ENCODE peak calls at places on chromosomes 11 and 22, in eight cellular contexts. One of them, this sample, is unnamed.
A peak's percentile ranks its signal among the peaks of the same experiment; 100 is the strongest.

GRCh38 chr11:109865558-109866186 is 227.5 kb upstream of the ZC3H12C start:
- DNase-seq in left ventricle myocardium inferior: peak; percentile 14
- DNase-seq in activated gamma-delta T cell: no peak
- DNase-seq in NAMALWA: no peak
- DNase-seq in NCI-H2171 treated with DMSO at 0.1 percent for 48 hours: peak; percentile 63
- DNase-seq in EL: no peak
- DNase-seq in head of caudate nucleus: peak; percentile 28
- DNase-seq in CD4-positive, alpha-beta T cell: no peak
- DNase-seq in this sample: peak; percentile 13

GRCh38 chr11:74427377-74427776 is 29.1 kb upstream of the PGM2L1 start:
- DNase-seq in left ventricle myocardium inferior: no peak
- DNase-seq in activated gamma-delta T cell: no peak
- DNase-seq in NAMALWA: no peak
- DNase-seq in NCI-H2171 treated with DMSO at 0.1 percent for 48 hours: no peak
- DNase-seq in EL: peak; percentile 29
- DNase-seq in head of caudate nucleus: no peak
- DNase-seq in CD4-positive, alpha-beta T cell: no peak
- DNase-seq in this sample: peak; percentile 23

GRCh38 chr22:42938449-42938848 is 76.5 kb downstream of the PACSIN2 start:
- DNase-seq in left ventricle myocardium inferior: no peak
- DNase-seq in activated gamma-delta T cell: no peak
- DNase-seq in NAMALWA: no peak
- DNase-seq in NCI-H2171 treated with DMSO at 0.1 percent for 48 hours: no peak
- DNase-seq in EL: no peak
- DNase-seq in head of caudate nucleus: no peak
- DNase-seq in CD4-positive, alpha-beta T cell: no peak
- DNase-seq in this sample: no peak

GRCh38 chr11:132318421-132319157 is 948.2 kb downstream of the NTM start:
- DNase-seq in left ventricle myocardium inferior: no peak
- DNase-seq in activated gamma-delta T cell: no peak
- DNase-seq in NAMALWA: no peak
- DNase-seq in NCI-H2171 treated with DMSO at 0.1 percent for 48 hours: no peak
- DNase-seq in EL: peak; percentile 76
- DNase-seq in head of caudate nucleus: no peak
- DNase-seq in CD4-positive, alpha-beta T cell: no peak
- DNase-seq in this sample: peak; percentile 76

GRCh38 chr22:27462190-27462589 is 339.4 kb downstream of the MN1 start:
- DNase-seq in left ventricle myocardium inferior: no peak
- DNase-seq in activated gamma-delta T cell: no peak
- DNase-seq in NAMALWA: no peak
- DNase-seq in NCI-H2171 treated with DMSO at 0.1 percent for 48 hours: no peak
- DNase-seq in EL: no peak
- DNase-seq in head of caudate nucleus: peak; percentile 54
- DNase-seq in CD4-positive, alpha-beta T cell: no peak
- DNase-seq in this sample: no peak

GRCh38 chr11:60332923-60333322 is 5.9 kb downstream of the MS4A6E start:
- DNase-seq in left ventricle myocardium inferior: no peak
- DNase-seq in activated gamma-delta T cell: no peak
- DNase-seq in NAMALWA: no peak
- DNase-seq in NCI-H2171 treated with DMSO at 0.1 percent for 48 hours: no peak
- DNase-seq in EL: no peak
- DNase-seq in head of caudate nucleus: no peak
- DNase-seq in CD4-positive, alpha-beta T cell: no peak
- DNase-seq in this sample: no peak

GRCh38 chr11:62497132-62497915 is 49.3 kb downstream of the AHNAK start:
- DNase-seq in left ventricle myocardium inferior: no peak
- DNase-seq in activated gamma-delta T cell: no peak
- DNase-seq in NAMALWA: no peak
- DNase-seq in NCI-H2171 treated with DMSO at 0.1 percent for 48 hours: peak; percentile 25
- DNase-seq in EL: peak; percentile 59
- DNase-seq in head of caudate nucleus: peak; percentile 23
- DNase-seq in CD4-positive, alpha-beta T cell: no peak
- DNase-seq in this sample: peak; percentile 98

GRCh38 chr11:68813778-68814177 is 27.9 kb downstream of the CPT1A start:
- DNase-seq in left ventricle myocardium inferior: no peak
- DNase-seq in activated gamma-delta T cell: no peak
- DNase-seq in NAMALWA: peak; percentile 78
- DNase-seq in NCI-H2171 treated with DMSO at 0.1 percent for 48 hours: no peak
- DNase-seq in EL: no peak
- DNase-seq in head of caudate nucleus: no peak
- DNase-seq in CD4-positive, alpha-beta T cell: no peak
- DNase-seq in this sample: no peak

GRCh38 chr11:110196241-110196754 is 100.1 kb downstream of the RDX start:
- DNase-seq in left ventricle myocardium inferior: no peak
- DNase-seq in activated gamma-delta T cell: no peak
- DNase-seq in NAMALWA: no peak
- DNase-seq in NCI-H2171 treated with DMSO at 0.1 percent for 48 hours: no peak
- DNase-seq in EL: peak; percentile 88
- DNase-seq in head of caudate nucleus: no peak
- DNase-seq in CD4-positive, alpha-beta T cell: no peak
- DNase-seq in this sample: peak; percentile 99

GRCh38 chr11:776459-777287 is 614 bp downstream of the GATD1 start:
- DNase-seq in left ventricle myocardium inferior: no peak
- DNase-seq in activated gamma-delta T cell: no peak
- DNase-seq in NAMALWA: peak; percentile 71
- DNase-seq in NCI-H2171 treated with DMSO at 0.1 percent for 48 hours: no peak
- DNase-seq in EL: no peak
- DNase-seq in head of caudate nucleus: no peak
- DNase-seq in CD4-positive, alpha-beta T cell: peak; percentile 44
- DNase-seq in this sample: no peak

GRCh38 chr11:10933455-10934292 is 75.8 kb upstream of the ZBED5 start:
- DNase-seq in left ventricle myocardium inferior: peak; percentile 87
- DNase-seq in activated gamma-delta T cell: peak; percentile 15
- DNase-seq in NAMALWA: peak; percentile 92
- DNase-seq in NCI-H2171 treated with DMSO at 0.1 percent for 48 hours: peak; percentile 78
- DNase-seq in EL: peak; percentile 92
- DNase-seq in head of caudate nucleus: peak; percentile 89
- DNase-seq in CD4-positive, alpha-beta T cell: peak; percentile 83
- DNase-seq in this sample: peak; percentile 86

GRCh38 chr11:118132385-118133151 is 20.1 kb downstream of the SCN4B start:
- DNase-seq in left ventricle myocardium inferior: no peak
- DNase-seq in activated gamma-delta T cell: no peak
- DNase-seq in NAMALWA: no peak
- DNase-seq in NCI-H2171 treated with DMSO at 0.1 percent for 48 hours: no peak
- DNase-seq in EL: no peak
- DNase-seq in head of caudate nucleus: no peak
- DNase-seq in CD4-positive, alpha-beta T cell: no peak
- DNase-seq in this sample: peak; percentile 65

GRCh38 chr22:46576556-46577351 is 39.3 kb upstream of the CELSR1 start:
- DNase-seq in left ventricle myocardium inferior: peak; percentile 69
- DNase-seq in activated gamma-delta T cell: peak; percentile 52
- DNase-seq in NAMALWA: no peak
- DNase-seq in NCI-H2171 treated with DMSO at 0.1 percent for 48 hours: peak; percentile 35
- DNase-seq in EL: peak; percentile 45
- DNase-seq in head of caudate nucleus: no peak
- DNase-seq in CD4-positive, alpha-beta T cell: peak; percentile 68
- DNase-seq in this sample: no peak

GRCh38 chr11:34349882-34350281 is 7.9 kb downstream of the ABTB2 start:
- DNase-seq in left ventricle myocardium inferior: no peak
- DNase-seq in activated gamma-delta T cell: no peak
- DNase-seq in NAMALWA: no peak
- DNase-seq in NCI-H2171 treated with DMSO at 0.1 percent for 48 hours: no peak
- DNase-seq in EL: no peak
- DNase-seq in head of caudate nucleus: no peak
- DNase-seq in CD4-positive, alpha-beta T cell: no peak
- DNase-seq in this sample: no peak

GRCh38 chr11:12087075-12087775 is 23.2 kb upstream of the MICAL2 start:
- DNase-seq in left ventricle myocardium inferior: no peak
- DNase-seq in activated gamma-delta T cell: peak; percentile 21
- DNase-seq in NAMALWA: peak; percentile 18
- DNase-seq in NCI-H2171 treated with DMSO at 0.1 percent for 48 hours: no peak
- DNase-seq in EL: peak; percentile 82
- DNase-seq in head of caudate nucleus: no peak
- DNase-seq in CD4-positive, alpha-beta T cell: no peak
- DNase-seq in this sample: peak; percentile 88

This sample was measured in bronchial epithelial cell.